ENCODE peak calls at places on chromosomes 7 and 10, in seven cellular contexts. I is A549, T is retinal pigment epithelial cell, H is HT1080, A is H54, Y is midbrain, Z is NCI-H460. R is an unnamed sample.

GRCh38 chr10:65416094-65416493 is 1509.7 kb upstream of the LRRTM3 start:
- DNase-seq in T (no peak), Z (no peak), I (no peak), Y (no peak), H (peak; percentile 13), A (no peak), R (no peak)

GRCh38 chr7:1532456-1533254 is 2.2 kb downstream of the MAFK start:
- DNase-seq in T (no peak), I (peak; percentile 72), H (peak; percentile 97), A (peak; percentile 100), Z (peak; percentile 85), Y (peak; percentile 26), R (peak; percentile 58)

GRCh38 chr10:78724846-78725245 is 343.9 kb upstream of the ZMIZ1 start:
- DNase-seq in H (no peak), Y (no peak), T (no peak), Z (no peak), I (no peak), A (no peak), R (no peak)

GRCh38 chr10:47112612-47113011 is 187.4 kb upstream of the GDF10 start:
- DNase-seq in I (no peak), H (no peak), Z (no peak), A (no peak), T (no peak), Y (no peak), R (no peak)

GRCh38 chr7:70325509-70326101 is 727.3 kb downstream of the AUTS2 start:
- DNase-seq in A (peak; percentile 54), Y (no peak), H (peak; percentile 68), T (peak; percentile 61), Z (peak; percentile 12), I (no peak), R (no peak)

GRCh38 chr7:128309921-128310320 is 33.8 kb downstream of the RBM28 start:
- DNase-seq in H (no peak), A (no peak), I (no peak), T (no peak), Z (no peak), Y (no peak), R (no peak)

GRCh38 chr10:97462309-97462708 is 16.3 kb downstream of the ZDHHC16 start:
- DNase-seq in Y (no peak), Z (no peak), A (no peak), H (no peak), T (no peak), I (no peak), R (no peak)

GRCh38 chr10:97407211-97407951 is 6.2 kb upstream of the RRP12 start:
- DNase-seq in I (peak; percentile 93), A (peak; percentile 79), Z (peak; percentile 82), T (no peak), Y (peak; percentile 64), H (peak; percentile 83), R (peak; percentile 69)

GRCh38 chr10:73218466-73219191 is 28.4 kb downstream of the DNAJC9 start:
- DNase-seq in Z (peak; percentile 24), I (peak; percentile 11), T (no peak), Y (no peak), H (peak; percentile 8), A (no peak), R (no peak)

GRCh38 chr7:128883622-128884549 is 21.2 kb downstream of the ATP6V1F start:
- DNase-seq in Y (peak; percentile 74), H (peak; percentile 71), Z (peak; percentile 58), I (peak; percentile 93), A (peak; percentile 97), T (no peak), R (peak; percentile 55)

GRCh38 chr7:79459381-79459780 is 5.9 kb upstream of the MAGI2 start:
- DNase-seq in H (no peak), A (no peak), T (no peak), Z (no peak), Y (no peak), I (no peak), R (no peak)

GRCh38 chr10:99621454-99622246 is 1.4 kb upstream of the SLC25A28 start:
- DNase-seq in I (no peak), Y (no peak), H (no peak), T (peak; percentile 7), A (no peak), Z (no peak), R (no peak)